ENCODE peak calls at places on chromosomes 11 and 22, in ten cellular contexts. N is AG04450, S is tibial nerve, C is fibroblast of villous mesenchyme, P is fibroblast of lung, O is psoas muscle, H is stomach, F is tibial artery, R is AG04449, T is IMR-90. W is an unnamed sample.
A peak's percentile ranks its signal among the peaks of the same experiment; 100 is the strongest.

GRCh38 chr11:17479284-17480214 is 2.9 kb upstream of the ABCC8 start:
- DNase-seq in N (no peak), S (no peak), C (peak; percentile 27), P (peak; percentile 15), O (no peak), H (peak; percentile 53), F (no peak), R (no peak), T (no peak), W (no peak)

GRCh38 chr22:46267431-46268279 is at the start of gene TTC38:
- DNase-seq in N (no peak), S (peak; percentile 85), C (peak; percentile 80), P (peak; percentile 78), O (peak; percentile 97), H (peak; percentile 95), F (peak; percentile 92), R (no peak), T (peak; percentile 60), W (peak; percentile 13)

GRCh38 chr11:15850992-15851615 is 505.2 kb downstream of the SOX6 start:
- DNase-seq in N (no peak), S (no peak), C (no peak), P (no peak), O (no peak), H (no peak), F (no peak), R (no peak), T (no peak), W (no peak)

GRCh38 chr11:99911116-99911515 is 776.0 kb upstream of the ARHGAP42 start:
- DNase-seq in N (no peak), S (no peak), C (no peak), P (no peak), O (no peak), H (no peak), F (no peak), R (no peak), T (no peak), W (no peak)

GRCh38 chr11:128692750-128693578 is 908 bp upstream of the FLI1 start:
- DNase-seq in N (no peak), S (no peak), C (peak; percentile 57), P (peak; percentile 37), O (peak; percentile 56), H (no peak), F (no peak), R (no peak), T (no peak), W (no peak)

GRCh38 chr11:69909561-69910518 is 90.6 kb upstream of the FGF3 start:
- DNase-seq in N (no peak), S (no peak), C (no peak), P (no peak), O (no peak), H (no peak), F (no peak), R (no peak), T (no peak), W (no peak)

GRCh38 chr11:84319853-84320252 is 1033.7 kb upstream of the CCDC90B start:
- DNase-seq in N (no peak), S (no peak), C (no peak), P (no peak), O (no peak), H (no peak), F (no peak), R (no peak), T (no peak), W (no peak)

GRCh38 chr22:36184433-36185035 is 17.1 kb downstream of the APOL4 start:
- DNase-seq in N (no peak), S (peak; percentile 47), C (no peak), P (peak; percentile 57), O (no peak), H (no peak), F (no peak), R (no peak), T (no peak), W (no peak)

GRCh38 chr11:125304111-125304639 is 139.6 kb downstream of the PKNOX2 start:
- DNase-seq in N (no peak), S (no peak), C (no peak), P (no peak), O (no peak), H (no peak), F (no peak), R (no peak), T (no peak), W (no peak)

GRCh38 chr11:2481253-2481652 is 36.4 kb downstream of the KCNQ1 start:
- DNase-seq in N (no peak), S (no peak), C (no peak), P (no peak), O (no peak), H (no peak), F (no peak), R (no peak), T (no peak), W (no peak)

GRCh38 chr22:26610072-26610958 is 7.5 kb downstream of the CRYBB1 start:
- DNase-seq in N (peak; percentile 90), S (no peak), C (peak; percentile 94), P (peak; percentile 88), O (peak; percentile 36), H (peak; percentile 35), F (peak; percentile 29), R (peak; percentile 64), T (peak; percentile 96), W (no peak)

GRCh38 chr22:38317995-38318715 is 922 bp upstream of the CSNK1E start:
- DNase-seq in N (peak; percentile 52), S (peak; percentile 69), C (peak; percentile 95), P (peak; percentile 84), O (peak; percentile 74), H (peak; percentile 71), F (peak; percentile 81), R (peak; percentile 80), T (peak; percentile 93), W (peak; percentile 78)

GRCh38 chr11:121352301-121352891 is 59.8 kb downstream of the SC5D start:
- DNase-seq in N (no peak), S (no peak), C (no peak), P (no peak), O (no peak), H (no peak), F (no peak), R (no peak), T (no peak), W (no peak)

GRCh38 chr11:27722117-27722844 is 22.0 kb upstream of the BDNF start:
- DNase-seq in N (no peak), S (no peak), C (no peak), P (peak; percentile 28), O (no peak), H (no peak), F (no peak), R (no peak), T (peak; percentile 68), W (no peak)
- H3K4me3 ChIP-seq in N (peak overlapping the region; percentile 71), S (peak overlapping the region; percentile 9), C (peak overlapping the region; percentile 64), P (peak overlapping the region; percentile 48), O (peak overlapping the region; percentile 54), H (peak overlapping the region; percentile 51), F (peak overlapping the region; percentile 36), R (peak overlapping the region; percentile 68), T (peak overlapping the region; percentile 55), W (peak overlapping the region; percentile 64)

DNA sequence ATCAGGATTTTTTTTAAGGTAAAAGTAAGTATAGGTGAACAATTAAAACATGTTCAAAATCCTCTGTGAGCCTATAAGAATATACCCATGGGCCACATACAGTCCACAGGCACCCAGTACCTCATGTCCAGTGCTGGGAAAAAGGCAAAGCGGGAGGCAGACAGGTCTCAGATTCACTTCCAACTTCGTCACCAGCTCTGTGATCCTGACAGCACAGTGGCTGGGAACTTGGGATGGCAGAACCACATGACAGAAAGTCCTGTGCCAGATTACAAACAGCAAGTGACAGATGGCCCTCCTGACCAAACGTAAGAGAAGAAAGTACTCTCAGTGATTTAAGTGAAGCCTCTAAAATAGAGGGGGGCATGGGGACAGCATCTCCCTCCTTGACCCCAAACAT is 5.8 kb downstream of the SLC1A2 start:
- DNase-seq in N (no peak), S (no peak), C (no peak), P (no peak), O (no peak), H (no peak), F (no peak), R (no peak), T (no peak), W (no peak)
- TF ChIP-seq CTCF in N (no peak), S (no peak), C (no peak), P (no peak), O (no peak), H (no peak), F (no peak), R (no peak), T (no peak), W (no peak)

GRCh38 chr22:21738081-21738480 is 2.5 kb upstream of the YPEL1 start:
- DNase-seq in N (no peak), S (no peak), C (no peak), P (no peak), O (no peak), H (no peak), F (no peak), R (no peak), T (no peak), W (no peak)

GRCh38 chr22:21736948-21737347 is 1.4 kb upstream of the YPEL1 start:
- DNase-seq in N (no peak), S (no peak), C (no peak), P (no peak), O (no peak), H (no peak), F (no peak), R (no peak), T (no peak), W (no peak)

GRCh38 chr22:21735198-21736083 is at the start of gene YPEL1:
- DNase-seq in N (peak; percentile 83), S (peak; percentile 91), C (peak; percentile 96), P (peak; percentile 95), O (peak; percentile 98), H (peak; percentile 98), F (peak; percentile 95), R (peak; percentile 26), T (peak; percentile 95), W (peak; percentile 80)

GRCh38 chr22:21734540-21735197 is 925 bp downstream of the YPEL1 start:
- DNase-seq in N (no peak), S (no peak), C (no peak), P (no peak), O (no peak), H (no peak), F (no peak), R (no peak), T (no peak), W (no peak)

GRCh38 chr22:21736084-21736642 is 569 bp upstream of the YPEL1 start:
- DNase-seq in N (no peak), S (no peak), C (no peak), P (no peak), O (no peak), H (no peak), F (no peak), R (no peak), T (no peak), W (no peak)
- H3K4me3 ChIP-seq in N (peak overlapping the region; percentile 63), S (peak overlapping the region; percentile 45), C (peak overlapping the region; percentile 54), P (peak overlapping the region; percentile 21), O (peak overlapping the region; percentile 74), H (peak overlapping the region; percentile 77), F (peak overlapping the region; percentile 64), R (peak overlapping the region; percentile 65), T (peak overlapping the region; percentile 59), W (peak overlapping the region; percentile 36)

DNA sequence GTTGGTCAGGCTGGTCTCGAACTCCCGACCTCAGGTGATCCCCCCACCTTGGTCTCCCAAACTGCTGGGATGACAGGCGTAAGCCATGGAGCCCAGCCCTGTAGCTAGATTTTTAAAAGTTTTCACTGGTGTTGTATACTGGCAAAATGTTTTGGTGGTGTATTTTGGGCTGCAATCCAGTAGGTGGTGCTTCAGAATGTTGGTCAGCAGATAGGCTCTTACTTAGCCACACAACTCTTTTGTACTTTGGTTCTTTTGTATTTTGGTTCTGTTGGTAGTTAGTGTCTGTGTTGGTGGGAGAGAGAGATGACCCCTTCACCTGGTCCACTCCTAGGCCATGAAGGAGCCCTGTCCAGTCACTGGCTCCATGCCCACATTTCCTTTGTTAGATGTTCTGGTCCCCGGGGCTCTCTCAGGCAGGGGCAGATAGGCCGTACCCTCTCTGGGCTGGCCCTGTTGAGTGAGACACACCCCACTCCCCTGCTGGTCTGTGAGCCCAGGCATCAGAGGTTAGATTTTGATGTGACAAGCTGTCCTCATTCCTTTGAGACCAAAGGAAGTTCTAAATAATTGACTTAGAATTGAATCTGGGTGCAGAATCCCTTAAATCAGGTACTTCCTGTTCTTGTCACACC is 123.8 kb downstream of the DDX10 start:
- DNase-seq in N (no peak), S (no peak), C (peak; percentile 51), P (peak; percentile 58), O (no peak), H (no peak), F (no peak), R (no peak), T (peak; percentile 41), W (no peak)
- TF ChIP-seq CTCF in N (peak; percentile 55), S (no peak), C (peak; percentile 61), P (peak; percentile 55), O (no peak), H (no peak), F (no peak), R (peak; percentile 37), T (peak; percentile 47), W (peak; percentile 62)

W was measured in retinal pigment epithelial cell.